ENCODE peak calls at places on chromosomes 7 and 10, in five cellular contexts. P is HuH-7.5, E is neural crest cell, G is NCI-H1105, J is foreskin fibroblast. Z is an unnamed sample.

GRCh38 chr10:104895981-104896380 is 254.9 kb downstream of the SORCS3 start:
- DNase-seq in P (no peak), E (no peak), G (no peak), J (no peak), Z (no peak)

GRCh38 chr7:33673029-33673700 is 232.2 kb upstream of the BMPER start:
- DNase-seq in P (no peak), E (no peak), G (no peak), J (no peak), Z (no peak)

GRCh38 chr10:129642427-129642826 is 175.4 kb downstream of the MGMT start:
- DNase-seq in P (peak; percentile 65), E (no peak), G (no peak), J (peak; percentile 9), Z (no peak)

GRCh38 chr7:55147101-55147500 is 128.3 kb downstream of the EGFR start:
- DNase-seq in P (no peak), E (no peak), G (no peak), J (no peak), Z (no peak)

GRCh38 chr10:34854147-34854601 is 39.1 kb upstream of the PARD3 start:
- DNase-seq in P (no peak), E (no peak), G (no peak), J (peak; percentile 71), Z (no peak)

GRCh38 chr10:133202778-133203651 is 27.0 kb upstream of the UTF1 start:
- DNase-seq in P (no peak), E (no peak), G (no peak), J (no peak), Z (no peak)

GRCh38 chr10:96998329-96998888 is 166.3 kb downstream of the LCOR start:
- DNase-seq in P (peak; percentile 61), E (no peak), G (no peak), J (peak; percentile 71), Z (peak; percentile 93)

GRCh38 chr7:36048141-36048901 is 104.7 kb upstream of the EEPD1 start:
- DNase-seq in P (no peak), E (no peak), G (no peak), J (peak; percentile 86), Z (peak; percentile 58)

GRCh38 chr10:21171197-21171935 is 274.3 kb upstream of the NEBL start:
- DNase-seq in P (no peak), E (no peak), G (no peak), J (no peak), Z (no peak)

GRCh38 chr10:128884061-128884425 is 583.0 kb upstream of the MGMT start:
- DNase-seq in P (no peak), E (no peak), G (no peak), J (no peak), Z (no peak)

GRCh38 chr7:25121599-25121998 is 3.5 kb downstream of the CYCS start:
- DNase-seq in P (no peak), E (no peak), G (no peak), J (no peak), Z (no peak)